ENCODE peak calls at places on chromosomes 1 and 21, in nine cellular contexts. One of them, this sample, is unnamed.

GRCh38 chr21:41885341-41886024 is 6.3 kb upstream of the PRDM15 start:
- DNase-seq in NCI-H1092 treated with DMSO at 0.1 percent for 48 hours: no peak
- DNase-seq in NCI-H1417: peak; percentile 55
- DNase-seq in head of caudate nucleus: no peak
- DNase-seq in GM04503: no peak
- DNase-seq in mesothelial cell of epicardium: no peak
- DNase-seq in AG10803: no peak
- DNase-seq in kidney tubule cell: no peak
- DNase-seq in globus pallidus: no peak
- DNase-seq in this sample: no peak

GRCh38 chr1:169012416-169012815 is 94.1 kb upstream of the ATP1B1 start:
- DNase-seq in NCI-H1092 treated with DMSO at 0.1 percent for 48 hours: no peak
- DNase-seq in NCI-H1417: peak; percentile 69
- DNase-seq in head of caudate nucleus: no peak
- DNase-seq in GM04503: no peak
- DNase-seq in mesothelial cell of epicardium: no peak
- DNase-seq in AG10803: no peak
- DNase-seq in kidney tubule cell: no peak
- DNase-seq in globus pallidus: no peak
- DNase-seq in this sample: no peak

GRCh38 chr1:53328490-53329182 is 766 bp upstream of the LRP8 start:
- DNase-seq in NCI-H1092 treated with DMSO at 0.1 percent for 48 hours: no peak
- DNase-seq in NCI-H1417: no peak
- DNase-seq in head of caudate nucleus: no peak
- DNase-seq in GM04503: no peak
- DNase-seq in mesothelial cell of epicardium: no peak
- DNase-seq in AG10803: no peak
- DNase-seq in kidney tubule cell: no peak
- DNase-seq in globus pallidus: no peak
- DNase-seq in this sample: no peak

GRCh38 chr1:23506376-23507107 is 22.6 kb upstream of the ASAP3 start:
- DNase-seq in NCI-H1092 treated with DMSO at 0.1 percent for 48 hours: no peak
- DNase-seq in NCI-H1417: no peak
- DNase-seq in head of caudate nucleus: no peak
- DNase-seq in GM04503: no peak
- DNase-seq in mesothelial cell of epicardium: no peak
- DNase-seq in AG10803: no peak
- DNase-seq in kidney tubule cell: no peak
- DNase-seq in globus pallidus: no peak
- DNase-seq in this sample: no peak

GRCh38 chr1:46603858-46604549 is at the start of gene MKNK1:
- DNase-seq in NCI-H1092 treated with DMSO at 0.1 percent for 48 hours: peak; percentile 42
- DNase-seq in NCI-H1417: peak; percentile 90
- DNase-seq in head of caudate nucleus: peak; percentile 89
- DNase-seq in GM04503: peak; percentile 37
- DNase-seq in mesothelial cell of epicardium: peak; percentile 100
- DNase-seq in AG10803: peak; percentile 86
- DNase-seq in kidney tubule cell: peak; percentile 97
- DNase-seq in globus pallidus: peak; percentile 84
- DNase-seq in this sample: peak; percentile 76

GRCh38 chr1:71294178-71294577 is 213.3 kb upstream of the ZRANB2 start:
- DNase-seq in NCI-H1092 treated with DMSO at 0.1 percent for 48 hours: no peak
- DNase-seq in NCI-H1417: no peak
- DNase-seq in head of caudate nucleus: no peak
- DNase-seq in GM04503: no peak
- DNase-seq in mesothelial cell of epicardium: no peak
- DNase-seq in AG10803: peak; percentile 36
- DNase-seq in kidney tubule cell: no peak
- DNase-seq in globus pallidus: no peak
- DNase-seq in this sample: no peak

GRCh38 chr1:30034627-30035521 is 688.5 kb downstream of the MATN1 start:
- DNase-seq in NCI-H1092 treated with DMSO at 0.1 percent for 48 hours: peak; percentile 20
- DNase-seq in NCI-H1417: no peak
- DNase-seq in head of caudate nucleus: peak; percentile 59
- DNase-seq in GM04503: no peak
- DNase-seq in mesothelial cell of epicardium: peak; percentile 38
- DNase-seq in AG10803: no peak
- DNase-seq in kidney tubule cell: peak; percentile 69
- DNase-seq in globus pallidus: peak; percentile 6
- DNase-seq in this sample: no peak

GRCh38 chr1:41610361-41610760 is 125.9 kb upstream of the EDN2 start:
- DNase-seq in NCI-H1092 treated with DMSO at 0.1 percent for 48 hours: no peak
- DNase-seq in NCI-H1417: no peak
- DNase-seq in head of caudate nucleus: no peak
- DNase-seq in GM04503: no peak
- DNase-seq in mesothelial cell of epicardium: no peak
- DNase-seq in AG10803: no peak
- DNase-seq in kidney tubule cell: no peak
- DNase-seq in globus pallidus: no peak
- DNase-seq in this sample: no peak

GRCh38 chr1:77271851-77272250 is 10.0 kb upstream of the AK5 start:
- DNase-seq in NCI-H1092 treated with DMSO at 0.1 percent for 48 hours: no peak
- DNase-seq in NCI-H1417: no peak
- DNase-seq in head of caudate nucleus: no peak
- DNase-seq in GM04503: no peak
- DNase-seq in mesothelial cell of epicardium: no peak
- DNase-seq in AG10803: peak; percentile 56
- DNase-seq in kidney tubule cell: peak; percentile 73
- DNase-seq in globus pallidus: no peak
- DNase-seq in this sample: no peak

GRCh38 chr1:36157115-36157903 is 1.3 kb downstream of the MAP7D1 start:
- DNase-seq in NCI-H1092 treated with DMSO at 0.1 percent for 48 hours: no peak
- DNase-seq in NCI-H1417: no peak
- DNase-seq in head of caudate nucleus: no peak
- DNase-seq in GM04503: no peak
- DNase-seq in mesothelial cell of epicardium: no peak
- DNase-seq in AG10803: no peak
- DNase-seq in kidney tubule cell: no peak
- DNase-seq in globus pallidus: no peak
- DNase-seq in this sample: no peak